ENCODE peak calls at places on chromosomes 4 and X, in seven cellular contexts. O is DMS153; D is skeletal muscle cell; N is activated T-helper 1 cell treated with Interleukin-2 at 50 U/mL for 16 hours; W is mesothelial cell of epicardium; F is activated T-cell treated with anti-CD3 and anti-CD28 coated beads, Interleukin-2, amount 50 U/mL, for 72 hours; J is heart right ventricle. I is an unnamed sample.

GRCh38 chr4:152045781-152046571 is 285.2 kb upstream of the GATB start:
- DNase-seq in O (no peak), D (no peak), N (no peak), W (peak; percentile 84), F (peak; percentile 19), J (peak; percentile 48), I (no peak)

GRCh38 chr4:95505149-95505548 is 43.6 kb downstream of the UNC5C start:
- DNase-seq in O (no peak), D (peak; percentile 24), N (no peak), W (no peak), F (no peak), J (no peak), I (no peak)

GRCh38 chrX:9171841-9172240 is 137.9 kb upstream of the FAM9B start:
- DNase-seq in O (no peak), D (no peak), N (no peak), W (no peak), F (no peak), J (no peak), I (no peak)

GRCh38 chr4:180827193-180827592 is 1416.0 kb upstream of the TENM3 start:
- DNase-seq in O (peak; percentile 25), D (no peak), N (no peak), W (no peak), F (no peak), J (no peak), I (no peak)

GRCh38 chr4:145609494-145610427 is 9.4 kb upstream of the MMAA start:
- DNase-seq in O (peak; percentile 60), D (no peak), N (peak; percentile 7), W (peak; percentile 74), F (peak; percentile 68), J (no peak), I (peak; percentile 41)

GRCh38 chr4:76723916-76724315 is 174.0 kb downstream of the SOWAHB start:
- DNase-seq in O (no peak), D (peak; percentile 83), N (no peak), W (no peak), F (no peak), J (no peak), I (no peak)

GRCh38 chr4:186039697-186040096 is 29.3 kb upstream of the TLR3 start:
- DNase-seq in O (peak; percentile 23), D (no peak), N (no peak), W (no peak), F (no peak), J (no peak), I (no peak)

GRCh38 chr4:36763814-36764213 is 480.7 kb upstream of the NWD2 start:
- DNase-seq in O (no peak), D (no peak), N (no peak), W (no peak), F (no peak), J (no peak), I (no peak)

GRCh38 chrX:17160971-17161370 is 214.0 kb upstream of the NHS start:
- DNase-seq in O (no peak), D (no peak), N (no peak), W (no peak), F (no peak), J (no peak), I (no peak)

GRCh38 chr4:25637581-25638220 is 17.9 kb upstream of the SLC34A2 start:
- DNase-seq in O (no peak), D (no peak), N (no peak), W (no peak), F (no peak), J (no peak), I (no peak)

GRCh38 chr4:65096630-65097029 is 573.7 kb downstream of the EPHA5 start:
- DNase-seq in O (no peak), D (no peak), N (no peak), W (no peak), F (no peak), J (no peak), I (no peak)

GRCh38 chr4:186644737-186645261 is 78.9 kb downstream of the FAT1 start:
- DNase-seq in O (no peak), D (no peak), N (no peak), W (no peak), F (no peak), J (peak; percentile 36), I (no peak)

GRCh38 chr4:159547645-159548308 is 444.9 kb downstream of the RAPGEF2 start:
- DNase-seq in O (no peak), D (no peak), N (no peak), W (no peak), F (no peak), J (no peak), I (no peak)

GRCh38 chrX:13488706-13489105 is 80.7 kb upstream of the EGFL6 start:
- DNase-seq in O (no peak), D (no peak), N (no peak), W (no peak), F (no peak), J (no peak), I (no peak)

GRCh38 chrX:50747471-50747900 is 66.5 kb downstream of the SHROOM4 start:
- DNase-seq in O (no peak), D (no peak), N (no peak), W (no peak), F (peak; percentile 4), J (no peak), I (no peak)

GRCh38 chr4:93764647-93765246 is 63.8 kb upstream of the ATOH1 start:
- DNase-seq in O (peak; percentile 8), D (no peak), N (no peak), W (no peak), F (no peak), J (no peak), I (peak; percentile 4)

GRCh38 chrX:80266287-80266686 is 154.0 kb upstream of the TENT5D start:
- DNase-seq in O (no peak), D (no peak), N (no peak), W (no peak), F (no peak), J (no peak), I (no peak)

GRCh38 chr4:60780874-60781273 is 419.3 kb upstream of the ADGRL3 start:
- DNase-seq in O (no peak), D (no peak), N (no peak), W (no peak), F (no peak), J (no peak), I (no peak)